ENCODE peak calls at places on chromosomes 2 and 18, in four cellular contexts. L is tibial nerve, Y is NCI-H1105, R is SW 1271. X is an unnamed sample.

GRCh38 chr2:12819721-12820120 is 103.0 kb downstream of the TRIB2 start:
- DNase-seq in L (no peak), Y (no peak), R (no peak), X (no peak)

GRCh38 chr18:65352183-65352582 is 398.6 kb upstream of the CDH7 start:
- DNase-seq in L (no peak), Y (no peak), R (no peak), X (no peak)

GRCh38 chr2:85680707-85681353 is 12.8 kb upstream of the SFTPB start:
- DNase-seq in L (no peak), Y (peak; percentile 7), R (no peak), X (no peak)

GRCh38 chr2:129698593-129698992 is 280.9 kb upstream of the RAB6C start:
- DNase-seq in L (no peak), Y (no peak), R (no peak), X (no peak)

GRCh38 chr2:1817256-1818127 is 73.2 kb upstream of the PXDN start:
- DNase-seq in L (peak; percentile 80), Y (peak; percentile 3), R (no peak), X (peak; percentile 94)

GRCh38 chr2:14544247-14544646 is 88.3 kb upstream of the LRATD1 start:
- DNase-seq in L (no peak), Y (no peak), R (no peak), X (no peak)

GRCh38 chr2:65722028-65722427 is 289.6 kb upstream of the SPRED2 start:
- DNase-seq in L (peak; percentile 13), Y (no peak), R (no peak), X (peak; percentile 60)

GRCh38 chr2:20818820-20819219 is 4.1 kb downstream of the LDAH start:
- DNase-seq in L (no peak), Y (no peak), R (no peak), X (no peak)

GRCh38 chr2:14189929-14190328 is 442.6 kb upstream of the LRATD1 start:
- DNase-seq in L (no peak), Y (no peak), R (no peak), X (peak; percentile 24)

GRCh38 chr2:14270036-14270582 is 362.4 kb upstream of the LRATD1 start:
- DNase-seq in L (no peak), Y (no peak), R (no peak), X (no peak)

GRCh38 chr2:59249441-59250330 is 1008.6 kb upstream of the FANCL start:
- DNase-seq in L (no peak), Y (peak; percentile 45), R (no peak), X (no peak)

GRCh38 chr2:234795272-234795920 is 156.4 kb upstream of the SH3BP4 start:
- DNase-seq in L (no peak), Y (no peak), R (no peak), X (no peak)

GRCh38 chr18:59735269-59735860 is 38.1 kb upstream of the CCBE1 start:
- DNase-seq in L (no peak), Y (no peak), R (no peak), X (no peak)

GRCh38 chr2:56015631-56016251 is 92.2 kb upstream of the EFEMP1 start:
- DNase-seq in L (no peak), Y (no peak), R (no peak), X (no peak)

GRCh38 chr2:3649581-3649980 is 8.4 kb upstream of the ALLC start:
- DNase-seq in L (no peak), Y (no peak), R (no peak), X (no peak)

GRCh38 chr2:167294775-167295140 is 406.5 kb downstream of the XIRP2 start:
- DNase-seq in L (no peak), Y (no peak), R (no peak), X (no peak)

GRCh38 chr2:147782521-147782920 is 62.3 kb upstream of the ACVR2A start:
- DNase-seq in L (no peak), Y (peak; percentile 15), R (no peak), X (no peak)

GRCh38 chr2:28664120-28664842 is 87.3 kb upstream of the PPP1CB start:
- DNase-seq in L (no peak), Y (no peak), R (no peak), X (peak; percentile 69)

GRCh38 chr18:45328762-45329161 is 286.5 kb upstream of the SLC14A2 start:
- DNase-seq in L (no peak), Y (no peak), R (no peak), X (no peak)

GRCh38 chr2:215486973-215487372 is 51.1 kb upstream of the FN1 start:
- DNase-seq in L (no peak), Y (no peak), R (no peak), X (no peak)

GRCh38 chr2:122755281-122755780 is 999.9 kb downstream of the TSN start:
- DNase-seq in L (no peak), Y (no peak), R (no peak), X (no peak)

GRCh38 chr2:201450910-201451329 is 338 bp downstream of the TRAK2 start:
- DNase-seq in L (peak; percentile 13), Y (peak; percentile 22), R (no peak), X (no peak)

GRCh38 chr2:222806606-222807036 is 54.2 kb upstream of the ACSL3 start:
- DNase-seq in L (no peak), Y (no peak), R (no peak), X (no peak)

GRCh38 chr2:27407798-27408491 is 1.4 kb downstream of the PPM1G start:
- DNase-seq in L (no peak), Y (peak; percentile 72), R (peak; percentile 18), X (no peak)

GRCh38 chr2:210630904-210631560 is 74.6 kb downstream of the CPS1 start:
- DNase-seq in L (no peak), Y (peak; percentile 94), R (no peak), X (no peak)

GRCh38 chr18:9839806-9840205 is 46.0 kb upstream of the TXNDC2 start:
- DNase-seq in L (no peak), Y (no peak), R (no peak), X (no peak)

X was measured in uterus.